ENCODE peak calls at places on chromosome 12, in ten cellular contexts. D, M, U, J, K, G, W, N, V and Y are unnamed samples.

GRCh38 chr12:123431951-123432886 is 4.3 kb downstream of the RILPL2 start:
- DNase-seq in D (no peak), M (peak), U (no peak), J (no peak), K (no peak), G (no peak), W (no peak), N (no peak), V (no peak), Y (no peak)

GRCh38 chr12:75889214-75889613 is 142.4 kb downstream of the PHLDA1 start:
- DNase-seq in D (no peak), M (no peak), U (peak), J (no peak), K (no peak), G (no peak), W (no peak), N (no peak), V (no peak), Y (no peak)

GRCh38 chr12:10027311-10028099 is 3.0 kb upstream of the CLEC9A start:
- DNase-seq in D (no peak), M (no peak), U (no peak), J (no peak), K (peak), G (no peak), W (no peak), N (no peak), V (no peak), Y (peak)

GRCh38 chr12:42481368-42481767 is 108.2 kb downstream of the PRICKLE1 start:
- DNase-seq in D (no peak), M (no peak), U (no peak), J (no peak), K (no peak), G (no peak), W (no peak), N (no peak), V (no peak), Y (no peak)

GRCh38 chr12:79016181-79016580 is 151.6 kb downstream of the SYT1 start:
- DNase-seq in D (no peak), M (no peak), U (no peak), J (no peak), K (no peak), G (no peak), W (peak), N (no peak), V (no peak), Y (no peak)

GRCh38 chr12:67690656-67691055 is 42.1 kb downstream of the DYRK2 start:
- DNase-seq in D (no peak), M (no peak), U (no peak), J (no peak), K (peak), G (no peak), W (no peak), N (no peak), V (no peak), Y (peak)

GRCh38 chr12:131611416-131612091 is 99.3 kb upstream of the SFSWAP start:
- DNase-seq in D (no peak), M (no peak), U (no peak), J (no peak), K (no peak), G (no peak), W (no peak), N (no peak), V (no peak), Y (no peak)

GRCh38 chr12:19131020-19131431 is 1.5 kb downstream of the PLEKHA5 start:
- DNase-seq in D (no peak), M (no peak), U (peak), J (no peak), K (peak), G (no peak), W (peak), N (peak), V (no peak), Y (peak)

GRCh38 chr12:28374556-28374955 is 184.3 kb downstream of the CCDC91 start:
- DNase-seq in D (peak), M (no peak), U (no peak), J (no peak), K (peak), G (no peak), W (no peak), N (no peak), V (no peak), Y (peak)

GRCh38 chr12:49098035-49098451 is 3.4 kb upstream of the DHH start:
- DNase-seq in D (no peak), M (peak), U (peak), J (peak), K (peak), G (no peak), W (no peak), N (peak), V (peak), Y (peak)

GRCh38 chr12:49832836-49833421 is 4.7 kb upstream of the NCKAP5L start:
- DNase-seq in D (no peak), M (no peak), U (no peak), J (no peak), K (peak), G (no peak), W (no peak), N (no peak), V (no peak), Y (peak)

GRCh38 chr12:120962487-120963054 is 15.8 kb upstream of the HNF1A start:
- DNase-seq in D (no peak), M (no peak), U (no peak), J (no peak), K (no peak), G (no peak), W (no peak), N (no peak), V (no peak), Y (no peak)

GRCh38 chr12:12405882-12406281 is 49.0 kb downstream of the BORCS5 start:
- DNase-seq in D (no peak), M (no peak), U (peak), J (no peak), K (no peak), G (no peak), W (peak), N (no peak), V (no peak), Y (no peak)

GRCh38 chr12:121925361-121925725 is 7.0 kb downstream of the CFAP251 start:
- DNase-seq in D (no peak), M (no peak), U (no peak), J (no peak), K (peak), G (no peak), W (no peak), N (no peak), V (no peak), Y (peak)

GRCh38 chr12:25771062-25771461 is 187.4 kb upstream of the RASSF8 start:
- DNase-seq in D (no peak), M (no peak), U (no peak), J (no peak), K (peak), G (no peak), W (no peak), N (no peak), V (no peak), Y (no peak)

GRCh38 chr12:16037533-16037932 is 126.4 kb downstream of the DERA start:
- DNase-seq in D (no peak), M (no peak), U (no peak), J (no peak), K (no peak), G (no peak), W (no peak), N (no peak), V (no peak), Y (no peak)